ENCODE peak calls at places on chromosome 17, in five cellular contexts. A is AG04450; U is dorsolateral prefrontal cortex; R is CD4-positive, CD25-positive, alpha-beta regulatory T cell; P is epithelial cell of esophagus. V is an unnamed sample.

GRCh38 chr17:73119631-73120030 is 27.1 kb upstream of the SLC39A11 start:
- DNase-seq in A (no peak), U (no peak), R (no peak), P (no peak), V (no peak)

GRCh38 chr17:32801641-32802040 is 75.3 kb downstream of the MYO1D start:
- DNase-seq in A (no peak), U (no peak), R (no peak), P (no peak), V (no peak)

GRCh38 chr17:48546924-48547838 is 2.3 kb upstream of the HOXB2 start:
- DNase-seq in A (no peak), U (no peak), R (peak), P (no peak), V (peak)

GRCh38 chr17:7570351-7570750 is 8.6 kb downstream of the SENP3 start:
- DNase-seq in A (no peak), U (no peak), R (no peak), P (no peak), V (no peak)

GRCh38 chr17:1177099-1177996 is 2.4 kb downstream of the ABR start:
- DNase-seq in A (no peak), U (no peak), R (no peak), P (no peak), V (peak)

GRCh38 chr17:66386789-66387351 is 84.5 kb downstream of the PRKCA start:
- DNase-seq in A (no peak), U (no peak), R (peak), P (peak), V (no peak)

GRCh38 chr17:77817953-77818352 is 140.6 kb upstream of the TNRC6C start:
- DNase-seq in A (no peak), U (no peak), R (no peak), P (no peak), V (no peak)

GRCh38 chr17:28970879-28971278 is 19.6 kb upstream of the PHF12 start:
- DNase-seq in A (no peak), U (no peak), R (no peak), P (no peak), V (no peak)

GRCh38 chr17:78724999-78725398 is 57.1 kb downstream of the CYTH1 start:
- DNase-seq in A (no peak), U (no peak), R (no peak), P (no peak), V (no peak)

GRCh38 chr17:47695664-47696376 is 1.9 kb downstream of the TBKBP1 start:
- DNase-seq in A (no peak), U (no peak), R (no peak), P (no peak), V (no peak)

GRCh38 chr17:66322764-66323163 is 20.4 kb downstream of the PRKCA start:
- DNase-seq in A (no peak), U (no peak), R (no peak), P (no peak), V (no peak)

DNA sequence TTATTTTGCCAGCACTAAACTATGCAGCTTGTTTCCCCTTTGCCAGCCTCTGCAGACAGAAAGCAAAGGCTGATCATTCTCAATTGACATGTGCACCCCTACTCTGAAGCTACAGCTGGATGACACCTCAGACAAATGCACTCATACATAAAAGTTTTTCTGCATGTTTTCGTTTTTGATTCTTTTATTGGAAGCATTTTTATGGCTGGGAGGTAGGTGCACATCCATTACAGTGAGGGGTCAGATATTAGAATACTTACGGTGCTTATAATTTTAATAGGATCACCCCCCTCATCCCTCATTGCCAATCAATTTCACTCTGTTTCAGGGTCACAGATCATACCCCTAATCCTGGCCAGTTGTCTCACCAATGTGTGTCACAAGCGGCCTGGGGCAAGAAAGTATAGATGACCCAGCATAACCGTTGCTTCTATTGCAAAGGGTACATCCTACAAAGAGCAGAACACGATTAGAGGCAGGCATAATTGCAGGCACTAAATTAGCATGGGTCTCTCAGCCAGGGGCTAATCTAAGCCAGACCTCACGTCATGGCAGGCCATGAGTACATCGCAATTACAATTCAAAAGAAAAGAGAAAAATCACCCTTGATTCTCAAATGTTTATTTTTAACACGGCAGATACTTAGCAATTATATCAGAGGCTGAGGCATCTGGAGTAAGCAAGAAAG is 89.5 kb upstream of the SOX9 start:
- DNase-seq in A (no peak), U (no peak), R (no peak), P (no peak), V (no peak)
- H3K4me3 ChIP-seq in A (no peak), U (no peak), R (no peak), P (no peak), V (no peak)

GRCh38 chr17:41648411-41649195 is 24.2 kb upstream of the KRT17 start:
- DNase-seq in A (peak), U (peak), R (peak), P (peak), V (peak)
- H3K4me3 ChIP-seq in A (peak), U (peak), R (peak), P (no peak), V (peak)

GRCh38 chr17:10845388-10845751 is 7.5 kb upstream of the PIRT start:
- DNase-seq in A (no peak), U (no peak), R (no peak), P (no peak), V (no peak)
- H3K4me3 ChIP-seq in A (no peak), U (no peak), R (peak), P (no peak), V (no peak)

GRCh38 chr17:36937001-36937960 is at the start of gene LHX1:
- DNase-seq in A (no peak), U (no peak), R (no peak), P (no peak), V (no peak)

GRCh38 chr17:36939944-36940312 is 2.7 kb downstream of the LHX1 start:
- DNase-seq in A (no peak), U (no peak), R (no peak), P (no peak), V (no peak)

GRCh38 chr17:36937961-36938565 is 788 bp downstream of the LHX1 start:
- DNase-seq in A (no peak), U (no peak), R (peak), P (peak), V (peak)

GRCh38 chr17:36939059-36939943 is 2.0 kb downstream of the LHX1 start:
- DNase-seq in A (no peak), U (no peak), R (no peak), P (no peak), V (no peak)

DNA sequence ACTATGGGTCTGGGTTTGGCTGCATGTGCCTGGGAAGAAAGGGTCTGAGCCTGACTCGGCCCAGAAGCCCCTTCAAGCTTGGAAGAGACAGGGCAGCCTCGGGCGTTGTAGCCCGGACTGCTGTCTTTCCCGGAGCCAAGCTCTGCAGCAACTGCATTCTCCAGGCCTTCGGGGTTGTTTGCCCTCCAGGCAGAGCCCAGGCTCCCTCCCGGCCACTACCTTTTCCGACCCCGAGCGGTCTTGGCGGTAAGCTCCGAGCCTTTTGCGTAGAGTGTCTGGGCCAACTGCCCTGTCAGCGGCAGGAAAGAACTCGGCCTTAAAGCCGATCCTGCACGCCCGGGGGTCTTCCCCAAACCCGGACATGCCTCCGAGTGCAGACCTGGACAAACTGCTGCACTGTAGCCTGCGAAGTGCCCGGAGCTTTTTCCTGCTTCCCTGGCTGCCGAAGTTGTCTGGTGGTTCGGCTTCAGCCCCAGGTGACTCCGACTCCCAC is 1.3 kb downstream of the LHX1 start:
- DNase-seq in A (no peak), U (no peak), R (no peak), P (no peak), V (no peak)
- H3K4me3 ChIP-seq in A (no peak), U (no peak), R (no peak), P (no peak), V (no peak)

GRCh38 chr17:17298108-17298507 is 5.1 kb upstream of the NT5M start:
- DNase-seq in A (no peak), U (no peak), R (no peak), P (peak), V (peak)

GRCh38 chr17:17304521-17304985 is 1.4 kb downstream of the NT5M start:
- DNase-seq in A (no peak), U (no peak), R (peak), P (no peak), V (no peak)

GRCh38 chr17:17303847-17304490 is 796 bp downstream of the NT5M start:
- DNase-seq in A (no peak), U (no peak), R (no peak), P (no peak), V (no peak)

GRCh38 chr17:17303010-17303846 is at the start of gene NT5M:
- DNase-seq in A (no peak), U (peak), R (peak), P (peak), V (peak)

DNA sequence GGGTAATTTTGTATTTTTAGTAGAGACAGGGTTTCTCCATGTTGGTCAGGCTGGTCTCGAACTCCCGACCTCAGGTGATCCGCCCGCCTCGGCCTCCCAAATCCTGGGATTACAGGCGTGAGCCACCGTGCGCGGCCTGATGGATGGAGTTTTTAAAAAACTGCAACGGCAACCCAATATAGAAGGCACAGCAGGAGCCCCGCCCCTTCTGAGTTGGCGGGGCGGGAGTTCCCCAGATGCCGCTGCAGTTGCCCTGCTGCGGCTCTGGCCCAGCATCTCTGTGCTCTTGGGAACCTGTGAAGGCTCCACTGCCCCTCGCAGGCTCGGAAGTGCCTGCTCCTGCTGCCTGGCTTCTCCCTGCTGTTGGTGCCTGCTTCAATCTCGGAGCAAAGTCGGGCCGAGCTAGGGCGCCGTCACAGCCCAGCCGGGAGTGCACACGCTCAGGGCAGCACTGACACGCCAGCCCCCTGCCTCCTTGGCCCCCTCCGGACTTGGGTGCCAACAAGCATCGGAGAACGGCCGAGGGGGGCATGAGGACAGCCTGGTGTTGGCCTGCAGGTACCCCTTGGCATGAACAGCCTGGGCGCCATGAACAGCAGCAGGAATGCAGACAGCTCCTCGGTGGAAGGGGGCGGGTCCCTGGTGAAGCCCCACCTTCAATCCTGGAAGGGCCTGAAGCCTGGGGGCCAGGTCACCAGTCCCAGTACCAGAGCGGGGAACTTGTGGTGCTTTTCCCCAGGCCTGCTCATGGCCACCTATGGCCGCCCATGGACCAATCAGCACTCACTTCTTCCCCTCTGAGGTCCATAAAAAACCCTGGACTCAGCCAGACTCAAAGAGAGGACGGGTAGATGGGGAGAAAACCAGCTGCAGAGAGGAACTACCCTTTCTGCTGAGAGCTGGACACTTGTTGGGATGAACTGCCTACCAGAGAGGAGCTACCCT is 2.3 kb upstream of the NT5M start:
- DNase-seq in A (no peak), U (peak), R (peak), P (peak), V (peak)
- H3K4me3 ChIP-seq in A (peak), U (peak), R (no peak), P (no peak), V (no peak)

GRCh38 chr17:18362509-18363020 is 785 bp downstream of the SHMT1 start:
- DNase-seq in A (no peak), U (peak), R (no peak), P (peak), V (no peak)

GRCh38 chr17:18363021-18363941 is at the start of gene SHMT1:
- DNase-seq in A (peak), U (peak), R (peak), P (peak), V (peak)

GRCh38 chr17:18364166-18364565 is 816 bp upstream of the SHMT1 start:
- DNase-seq in A (no peak), U (no peak), R (no peak), P (no peak), V (no peak)

GRCh38 chr17:18360518-18360917 is 2.8 kb downstream of the SHMT1 start:
- DNase-seq in A (no peak), U (no peak), R (no peak), P (no peak), V (no peak)

DNA sequence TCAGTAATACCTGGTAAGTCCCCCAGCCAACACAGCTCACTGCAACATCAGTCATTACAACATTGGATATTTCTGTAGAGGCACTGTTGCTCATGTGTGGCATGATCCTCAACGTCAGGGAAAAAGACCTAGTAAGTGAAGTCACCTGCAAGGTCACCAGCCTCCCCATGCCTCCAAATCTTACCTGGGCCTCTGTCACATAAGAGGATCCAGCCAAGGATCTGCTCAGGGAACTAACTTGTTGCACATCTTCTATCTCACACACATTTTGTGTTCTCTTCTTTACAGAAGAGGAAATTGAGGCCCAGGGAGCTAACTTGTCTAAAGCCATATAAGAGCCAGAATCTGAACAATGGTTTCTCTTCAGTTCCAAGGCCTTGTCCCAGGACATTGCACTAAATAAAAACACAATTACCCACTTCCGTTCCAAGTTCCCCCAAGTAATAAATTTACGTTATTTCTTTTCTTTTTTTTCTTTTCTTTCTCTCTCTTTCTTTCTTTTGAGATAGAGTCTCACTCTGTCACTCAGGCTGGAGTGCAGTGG is 1.4 kb downstream of the SHMT1 start:
- DNase-seq in A (no peak), U (no peak), R (no peak), P (no peak), V (no peak)
- H3K4me3 ChIP-seq in A (no peak), U (peak), R (no peak), P (peak), V (no peak)

GRCh38 chr17:35448214-35448898 is at the start of gene SLFN13:
- DNase-seq in A (no peak), U (no peak), R (peak), P (peak), V (peak)
- H3K4me3 ChIP-seq in A (peak), U (peak), R (peak), P (peak), V (peak)

GRCh38 chr17:39688945-39689344 is 1.1 kb upstream of the PGAP3 start:
- DNase-seq in A (no peak), U (no peak), R (no peak), P (no peak), V (no peak)
- H3K4me3 ChIP-seq in A (peak), U (peak), R (peak), P (peak), V (peak)

DNA sequence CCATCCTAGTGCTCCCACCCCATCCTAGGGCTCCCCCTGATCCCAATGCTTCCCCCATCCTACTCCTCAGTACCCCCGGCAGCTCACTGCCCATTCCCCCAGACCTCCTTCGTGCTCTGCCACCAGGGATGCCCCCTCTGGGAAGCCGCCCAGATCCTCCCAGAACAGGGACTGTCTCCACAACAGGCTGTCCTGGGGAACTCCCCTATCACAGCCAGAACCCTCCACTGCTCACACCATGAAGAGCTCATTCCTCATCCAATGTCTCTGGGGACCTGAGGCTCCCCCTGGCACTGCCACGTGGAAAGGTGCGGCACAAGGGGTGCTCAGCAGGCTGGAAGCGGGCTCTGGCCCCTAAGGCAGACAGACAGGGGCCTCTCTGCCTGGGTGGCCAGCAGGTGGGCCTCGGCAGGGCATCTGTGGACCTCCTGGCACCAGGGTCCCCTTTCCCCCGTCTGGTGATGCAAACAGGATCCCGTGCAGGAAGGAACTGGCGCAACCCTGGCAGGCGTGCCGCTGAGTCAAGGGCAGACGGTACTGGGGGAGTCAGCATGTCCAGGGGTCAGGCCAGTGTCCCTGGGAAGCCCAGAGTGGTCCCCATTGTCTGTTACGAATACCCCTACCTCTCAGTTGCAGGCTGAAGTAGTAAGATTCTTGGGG is 14.8 kb upstream of the PVALEF start:
- DNase-seq in A (no peak), U (no peak), R (no peak), P (no peak), V (no peak)
- H3K4me3 ChIP-seq in A (no peak), U (no peak), R (no peak), P (no peak), V (no peak)

V was measured in IMR-90.